ENCODE peak calls at places on chromosomes 3 and 15, in seven cellular contexts. One of them, this sample, is unnamed.

GRCh38 chr3:123075359-123075758 is 8.5 kb downstream of the PDIA5 start:
- DNase-seq in activated naive CD8-positive, alpha-beta T cell treated with anti-CD3 and anti-CD28 coated beads, Interleukin-2, amount 50 U/mL, for 24 hours: no peak
- DNase-seq in NCI-H2029: no peak
- DNase-seq in NCI-H1436: no peak
- DNase-seq in left cardiac atrium: no peak
- DNase-seq in neural crest cell: no peak
- DNase-seq in pancreas: no peak
- DNase-seq in this sample: no peak

GRCh38 chr3:21447471-21448205 is 303.4 kb downstream of the ZNF385D start:
- DNase-seq in NCI-H2029: no peak
- DNase-seq in pancreas: no peak
- DNase-seq in left cardiac atrium: no peak
- DNase-seq in NCI-H1436: no peak
- DNase-seq in activated naive CD8-positive, alpha-beta T cell treated with anti-CD3 and anti-CD28 coated beads, Interleukin-2, amount 50 U/mL, for 24 hours: no peak
- DNase-seq in neural crest cell: no peak
- DNase-seq in this sample: no peak

GRCh38 chr15:69253156-69253555 is 45.6 kb upstream of the PAQR5 start:
- DNase-seq in neural crest cell: no peak
- DNase-seq in NCI-H1436: peak
- DNase-seq in activated naive CD8-positive, alpha-beta T cell treated with anti-CD3 and anti-CD28 coated beads, Interleukin-2, amount 50 U/mL, for 24 hours: no peak
- DNase-seq in left cardiac atrium: peak
- DNase-seq in NCI-H2029: peak
- DNase-seq in pancreas: no peak
- DNase-seq in this sample: no peak

GRCh38 chr15:57743424-57743823 is 36.9 kb downstream of the POLR2M start:
- DNase-seq in neural crest cell: no peak
- DNase-seq in activated naive CD8-positive, alpha-beta T cell treated with anti-CD3 and anti-CD28 coated beads, Interleukin-2, amount 50 U/mL, for 24 hours: no peak
- DNase-seq in NCI-H1436: no peak
- DNase-seq in pancreas: no peak
- DNase-seq in left cardiac atrium: no peak
- DNase-seq in NCI-H2029: no peak
- DNase-seq in this sample: no peak

GRCh38 chr3:197302696-197303341 is 4.4 kb upstream of the DLG1 start:
- DNase-seq in left cardiac atrium: no peak
- DNase-seq in pancreas: no peak
- DNase-seq in NCI-H2029: no peak
- DNase-seq in activated naive CD8-positive, alpha-beta T cell treated with anti-CD3 and anti-CD28 coated beads, Interleukin-2, amount 50 U/mL, for 24 hours: no peak
- DNase-seq in neural crest cell: no peak
- DNase-seq in NCI-H1436: no peak
- DNase-seq in this sample: no peak

GRCh38 chr3:17639765-17640164 is 102.7 kb downstream of the TBC1D5 start:
- DNase-seq in pancreas: no peak
- DNase-seq in NCI-H1436: no peak
- DNase-seq in left cardiac atrium: no peak
- DNase-seq in activated naive CD8-positive, alpha-beta T cell treated with anti-CD3 and anti-CD28 coated beads, Interleukin-2, amount 50 U/mL, for 24 hours: no peak
- DNase-seq in NCI-H2029: peak
- DNase-seq in neural crest cell: no peak
- DNase-seq in this sample: no peak

GRCh38 chr3:78116874-78117273 is 1077.0 kb downstream of the ROBO2 start:
- DNase-seq in NCI-H1436: no peak
- DNase-seq in pancreas: no peak
- DNase-seq in left cardiac atrium: no peak
- DNase-seq in activated naive CD8-positive, alpha-beta T cell treated with anti-CD3 and anti-CD28 coated beads, Interleukin-2, amount 50 U/mL, for 24 hours: no peak
- DNase-seq in NCI-H2029: no peak
- DNase-seq in neural crest cell: no peak
- DNase-seq in this sample: no peak

GRCh38 chr3:98726084-98726483 is 37.1 kb upstream of the ST3GAL6 start:
- DNase-seq in left cardiac atrium: no peak
- DNase-seq in pancreas: no peak
- DNase-seq in NCI-H2029: no peak
- DNase-seq in NCI-H1436: no peak
- DNase-seq in neural crest cell: no peak
- DNase-seq in activated naive CD8-positive, alpha-beta T cell treated with anti-CD3 and anti-CD28 coated beads, Interleukin-2, amount 50 U/mL, for 24 hours: no peak
- DNase-seq in this sample: no peak

GRCh38 chr15:36658905-36659304 is 79.5 kb downstream of the CDIN1 start:
- DNase-seq in NCI-H1436: no peak
- DNase-seq in activated naive CD8-positive, alpha-beta T cell treated with anti-CD3 and anti-CD28 coated beads, Interleukin-2, amount 50 U/mL, for 24 hours: no peak
- DNase-seq in NCI-H2029: no peak
- DNase-seq in pancreas: no peak
- DNase-seq in left cardiac atrium: no peak
- DNase-seq in neural crest cell: no peak
- DNase-seq in this sample: no peak

GRCh38 chr3:176954517-176954916 is 242.8 kb downstream of the TBL1XR1 start:
- DNase-seq in left cardiac atrium: no peak
- DNase-seq in NCI-H2029: no peak
- DNase-seq in pancreas: no peak
- DNase-seq in activated naive CD8-positive, alpha-beta T cell treated with anti-CD3 and anti-CD28 coated beads, Interleukin-2, amount 50 U/mL, for 24 hours: no peak
- DNase-seq in NCI-H1436: no peak
- DNase-seq in neural crest cell: no peak
- DNase-seq in this sample: no peak

GRCh38 chr3:98777801-98778220 is 14.7 kb downstream of the ST3GAL6 start:
- DNase-seq in pancreas: no peak
- DNase-seq in NCI-H1436: no peak
- DNase-seq in neural crest cell: no peak
- DNase-seq in activated naive CD8-positive, alpha-beta T cell treated with anti-CD3 and anti-CD28 coated beads, Interleukin-2, amount 50 U/mL, for 24 hours: no peak
- DNase-seq in left cardiac atrium: no peak
- DNase-seq in NCI-H2029: no peak
- DNase-seq in this sample: no peak

GRCh38 chr3:23778451-23778850 is 27.3 kb upstream of the UBE2E1 start:
- DNase-seq in pancreas: no peak
- DNase-seq in neural crest cell: no peak
- DNase-seq in left cardiac atrium: no peak
- DNase-seq in NCI-H2029: no peak
- DNase-seq in NCI-H1436: no peak
- DNase-seq in activated naive CD8-positive, alpha-beta T cell treated with anti-CD3 and anti-CD28 coated beads, Interleukin-2, amount 50 U/mL, for 24 hours: no peak
- DNase-seq in this sample: no peak

GRCh38 chr3:15726043-15726442 is 71.7 kb downstream of the ANKRD28 start:
- DNase-seq in left cardiac atrium: no peak
- DNase-seq in NCI-H1436: no peak
- DNase-seq in activated naive CD8-positive, alpha-beta T cell treated with anti-CD3 and anti-CD28 coated beads, Interleukin-2, amount 50 U/mL, for 24 hours: no peak
- DNase-seq in pancreas: no peak
- DNase-seq in neural crest cell: no peak
- DNase-seq in NCI-H2029: no peak
- DNase-seq in this sample: no peak

GRCh38 chr3:52366527-52366926 is 50.4 kb downstream of the DNAH1 start:
- DNase-seq in pancreas: no peak
- DNase-seq in NCI-H1436: no peak
- DNase-seq in activated naive CD8-positive, alpha-beta T cell treated with anti-CD3 and anti-CD28 coated beads, Interleukin-2, amount 50 U/mL, for 24 hours: no peak
- DNase-seq in left cardiac atrium: no peak
- DNase-seq in neural crest cell: no peak
- DNase-seq in NCI-H2029: no peak
- DNase-seq in this sample: no peak

GRCh38 chr15:41655716-41656115 is 4.5 kb upstream of the MGA start:
- DNase-seq in NCI-H1436: no peak
- DNase-seq in activated naive CD8-positive, alpha-beta T cell treated with anti-CD3 and anti-CD28 coated beads, Interleukin-2, amount 50 U/mL, for 24 hours: no peak
- DNase-seq in NCI-H2029: no peak
- DNase-seq in neural crest cell: no peak
- DNase-seq in pancreas: no peak
- DNase-seq in left cardiac atrium: no peak
- DNase-seq in this sample: no peak

GRCh38 chr3:76585794-76586392 is 454.0 kb upstream of the ROBO2 start:
- DNase-seq in pancreas: no peak
- DNase-seq in neural crest cell: no peak
- DNase-seq in activated naive CD8-positive, alpha-beta T cell treated with anti-CD3 and anti-CD28 coated beads, Interleukin-2, amount 50 U/mL, for 24 hours: no peak
- DNase-seq in NCI-H1436: no peak
- DNase-seq in left cardiac atrium: no peak
- DNase-seq in NCI-H2029: no peak
- DNase-seq in this sample: no peak

GRCh38 chr3:131896285-131896684 is 138.5 kb downstream of the CPNE4 start:
- DNase-seq in activated naive CD8-positive, alpha-beta T cell treated with anti-CD3 and anti-CD28 coated beads, Interleukin-2, amount 50 U/mL, for 24 hours: no peak
- DNase-seq in NCI-H1436: no peak
- DNase-seq in pancreas: no peak
- DNase-seq in left cardiac atrium: no peak
- DNase-seq in NCI-H2029: no peak
- DNase-seq in neural crest cell: no peak
- DNase-seq in this sample: no peak

GRCh38 chr15:83092309-83092976 is 15.0 kb upstream of the TM6SF1 start:
- DNase-seq in activated naive CD8-positive, alpha-beta T cell treated with anti-CD3 and anti-CD28 coated beads, Interleukin-2, amount 50 U/mL, for 24 hours: peak
- DNase-seq in NCI-H2029: peak
- DNase-seq in pancreas: no peak
- DNase-seq in neural crest cell: no peak
- DNase-seq in NCI-H1436: no peak
- DNase-seq in left cardiac atrium: peak
- DNase-seq in this sample: no peak

GRCh38 chr3:69343875-69344274 is 42.0 kb downstream of the FRMD4B start:
- DNase-seq in pancreas: no peak
- DNase-seq in NCI-H2029: no peak
- DNase-seq in activated naive CD8-positive, alpha-beta T cell treated with anti-CD3 and anti-CD28 coated beads, Interleukin-2, amount 50 U/mL, for 24 hours: no peak
- DNase-seq in neural crest cell: no peak
- DNase-seq in left cardiac atrium: no peak
- DNase-seq in NCI-H1436: no peak
- DNase-seq in this sample: no peak

GRCh38 chr3:138072816-138073215 is 42.6 kb downstream of the DZIP1L start:
- DNase-seq in neural crest cell: no peak
- DNase-seq in pancreas: no peak
- DNase-seq in activated naive CD8-positive, alpha-beta T cell treated with anti-CD3 and anti-CD28 coated beads, Interleukin-2, amount 50 U/mL, for 24 hours: no peak
- DNase-seq in left cardiac atrium: no peak
- DNase-seq in NCI-H1436: no peak
- DNase-seq in NCI-H2029: no peak
- DNase-seq in this sample: no peak

GRCh38 chr15:67190813-67191212 is 63.6 kb downstream of the AAGAB start:
- DNase-seq in activated naive CD8-positive, alpha-beta T cell treated with anti-CD3 and anti-CD28 coated beads, Interleukin-2, amount 50 U/mL, for 24 hours: no peak
- DNase-seq in NCI-H2029: no peak
- DNase-seq in pancreas: no peak
- DNase-seq in left cardiac atrium: no peak
- DNase-seq in NCI-H1436: no peak
- DNase-seq in neural crest cell: no peak
- DNase-seq in this sample: no peak

GRCh38 chr15:66387176-66388056 is 704 bp downstream of the MAP2K1 start:
- DNase-seq in activated naive CD8-positive, alpha-beta T cell treated with anti-CD3 and anti-CD28 coated beads, Interleukin-2, amount 50 U/mL, for 24 hours: peak
- DNase-seq in left cardiac atrium: peak
- DNase-seq in NCI-H1436: peak
- DNase-seq in neural crest cell: peak
- DNase-seq in pancreas: peak
- DNase-seq in NCI-H2029: no peak
- DNase-seq in this sample: peak

GRCh38 chr3:156511987-156512677 is 42.8 kb downstream of the SSR3 start:
- DNase-seq in left cardiac atrium: no peak
- DNase-seq in NCI-H2029: no peak
- DNase-seq in activated naive CD8-positive, alpha-beta T cell treated with anti-CD3 and anti-CD28 coated beads, Interleukin-2, amount 50 U/mL, for 24 hours: no peak
- DNase-seq in neural crest cell: no peak
- DNase-seq in NCI-H1436: no peak
- DNase-seq in pancreas: no peak
- DNase-seq in this sample: no peak